ENCODE peak calls at places on chromosomes 12 and 14, in eight cellular contexts. T, U, N, W, E, Q, J and A are unnamed samples.

GRCh38 chr12:128381961-128382360 is 115.0 kb downstream of the TMEM132C start:
- DNase-seq in U (no peak), J (no peak), Q (no peak), W (no peak), T (no peak), N (no peak), E (no peak), A (no peak)

GRCh38 chr14:32256606-32257005 is 53.5 kb upstream of the RNU6-8 start:
- DNase-seq in N (no peak), T (peak; percentile 67), Q (no peak), E (no peak), W (no peak), U (no peak), J (no peak), A (no peak)

GRCh38 chr14:36069535-36069900 is 107.0 kb downstream of the PTCSC3 start:
- DNase-seq in N (peak; percentile 62), J (no peak), W (peak; percentile 71), U (peak; percentile 52), T (peak; percentile 38), Q (no peak), E (no peak), A (no peak)

GRCh38 chr12:89568484-89568883 is 42.6 kb upstream of the POC1B start:
- DNase-seq in Q (no peak), J (no peak), T (no peak), U (no peak), W (no peak), E (no peak), N (no peak), A (no peak)

GRCh38 chr12:6532927-6533652 is 1.2 kb upstream of the GAPDH start:
- DNase-seq in U (peak; percentile 42), N (no peak), Q (peak; percentile 38), E (no peak), W (peak; percentile 83), T (peak; percentile 62), J (no peak), A (no peak)

GRCh38 chr12:56151672-56152131 is 685 bp upstream of the MYL6B start:
- DNase-seq in U (peak; percentile 67), J (peak; percentile 44), E (no peak), N (peak; percentile 44), T (no peak), W (peak; percentile 87), Q (peak; percentile 68), A (peak; percentile 53)

GRCh38 chr12:23049180-23049579 is 424.2 kb downstream of the ETNK1 start:
- DNase-seq in Q (no peak), W (no peak), E (no peak), U (no peak), J (no peak), N (no peak), T (peak; percentile 47), A (no peak)

GRCh38 chr14:39033371-39033770 is 69.7 kb downstream of the SEC23A start:
- DNase-seq in U (no peak), W (no peak), N (no peak), Q (no peak), E (no peak), T (no peak), J (no peak), A (no peak)

GRCh38 chr12:17992002-17992656 is 97.9 kb downstream of the RERGL start:
- DNase-seq in J (no peak), N (peak; percentile 28), T (peak; percentile 43), U (peak; percentile 43), E (no peak), W (peak; percentile 67), Q (no peak), A (no peak)